ENCODE peak calls at places on chromosomes 12 and 14, in ten cellular contexts. F is MCF 10A; H is BE2C; T is stimulated activated CD8-positive, alpha-beta memory T cell treated with anti-CD3 and anti-CD28 coated beads, Interleukin-4, amount 100 ng/mL, for 4 hours; Q is left ventricle myocardium inferior; U is SIG-M5; C is CD8-positive, alpha-beta memory T cell; W is activated naive CD4-positive, alpha-beta T cell treated with Interleukin-2 at 50 U/mL for 16 hours; B is AG08396; V is hepatic stellate cell. N is an unnamed sample.
A peak's percentile ranks its signal among the peaks of the same experiment; 100 is the strongest.

GRCh38 chr12:48980953-48981756 is 3.0 kb downstream of the WNT1 start:
- DNase-seq in V (peak; percentile 63), W (peak; percentile 55), H (peak; percentile 35), Q (no peak), B (no peak), C (peak; percentile 67), T (no peak), F (no peak), U (no peak), N (no peak)

GRCh38 chr14:45145214-45145613 is 9.5 kb downstream of the FANCM start:
- DNase-seq in H (no peak), C (no peak), Q (no peak), U (no peak), W (no peak), F (no peak), T (no peak), B (no peak), V (no peak), N (no peak)

GRCh38 chr12:52494518-52494917 is 1.5 kb upstream of the KRT6A start:
- DNase-seq in V (peak; percentile 25), U (no peak), Q (peak; percentile 28), B (no peak), C (no peak), H (no peak), F (peak; percentile 100), W (no peak), T (no peak), N (peak; percentile 8)

GRCh38 chr14:104388011-104388521 is 191.5 kb upstream of the C14orf180 start:
- DNase-seq in U (no peak), F (no peak), C (no peak), H (no peak), W (peak; percentile 1), V (no peak), B (no peak), T (no peak), Q (no peak), N (no peak)

GRCh38 chr14:56183631-56184157 is 65.5 kb downstream of the PELI2 start:
- DNase-seq in Q (no peak), V (no peak), B (no peak), U (no peak), F (no peak), H (no peak), C (no peak), T (no peak), W (no peak), N (no peak)

GRCh38 chr14:54681819-54682261 is 114.9 kb downstream of the SAMD4A start:
- DNase-seq in V (peak; percentile 26), F (no peak), W (no peak), T (no peak), Q (no peak), C (no peak), U (no peak), B (no peak), H (peak; percentile 55), N (no peak)

GRCh38 chr12:132401982-132402381 is 72.6 kb upstream of the GALNT9 start:
- DNase-seq in W (no peak), F (no peak), T (no peak), U (no peak), B (no peak), V (no peak), H (no peak), Q (no peak), C (no peak), N (no peak)

GRCh38 chr14:81435578-81436295 is 35.6 kb upstream of the STON2 start:
- DNase-seq in Q (peak; percentile 54), V (peak; percentile 13), W (peak; percentile 23), H (peak; percentile 61), F (peak; percentile 42), C (peak; percentile 10), U (no peak), B (peak; percentile 43), T (no peak), N (peak; percentile 21)

GRCh38 chr12:113056631-113057488 is at the start of gene DTX1:
- DNase-seq in F (no peak), B (peak; percentile 27), U (no peak), C (peak; percentile 27), H (no peak), T (no peak), W (peak; percentile 55), Q (peak; percentile 43), V (no peak), N (no peak)

GRCh38 chr14:53495846-53496343 is 342.8 kb upstream of the DDHD1 start:
- DNase-seq in F (no peak), H (no peak), T (no peak), C (no peak), Q (no peak), U (no peak), B (no peak), W (no peak), V (no peak), N (no peak)

GRCh38 chr12:129903092-129903945 is 506 bp downstream of the TMEM132D start:
- DNase-seq in U (no peak), H (no peak), F (no peak), T (no peak), C (no peak), W (no peak), V (no peak), B (no peak), Q (no peak), N (no peak)

N was measured in SK-MEL-5.